ENCODE peak calls at places on chromosomes 4 and X, in eight cellular contexts. W, S, F, Q, T, Z, B and E are unnamed samples.

GRCh38 chr4:29278580-29278979 is 1441.6 kb upstream of the PCDH7 start:
- DNase-seq in S (no peak), F (no peak), W (no peak), Q (peak; percentile 70), B (no peak), Z (no peak), T (no peak), E (no peak)

GRCh38 chr4:38132140-38132673 is 172.0 kb downstream of the PTTG2 start:
- DNase-seq in Z (peak; percentile 61), F (peak; percentile 40), Q (peak; percentile 91), T (peak; percentile 68), B (no peak), S (no peak), W (no peak), E (no peak)

GRCh38 chr4:14906805-14907204 is 95.5 kb upstream of the CPEB2 start:
- DNase-seq in Q (no peak), T (no peak), S (no peak), Z (no peak), B (no peak), W (no peak), F (no peak), E (no peak)

GRCh38 chr4:76950846-76951321 is 1.3 kb downstream of the SEPTIN11 start:
- DNase-seq in Q (no peak), S (no peak), Z (peak; percentile 53), T (peak; percentile 2), W (no peak), B (no peak), F (peak; percentile 22), E (no peak)

GRCh38 chr4:11189756-11190155 is 238.9 kb downstream of the HS3ST1 start:
- DNase-seq in Z (no peak), F (no peak), Q (no peak), W (no peak), T (no peak), B (no peak), S (peak; percentile 19), E (no peak)

GRCh38 chrX:48890934-48891401 is 6.6 kb downstream of the TIMM17B start:
- DNase-seq in T (peak; percentile 8), Q (peak; percentile 36), Z (no peak), S (no peak), F (no peak), B (no peak), W (no peak), E (no peak)

GRCh38 chr4:8176547-8177399 is 18.2 kb upstream of the ABLIM2 start:
- DNase-seq in W (no peak), Q (peak; percentile 72), S (no peak), B (peak; percentile 58), T (peak; percentile 54), F (peak; percentile 76), Z (no peak), E (no peak)

GRCh38 chr4:123349401-123350190 is 47.0 kb upstream of the SPRY1 start:
- DNase-seq in T (no peak), B (peak; percentile 49), S (no peak), W (no peak), Q (no peak), Z (no peak), F (no peak), E (no peak)

GRCh38 chr4:14125375-14126129 is 498.0 kb upstream of the BOD1L1 start:
- DNase-seq in F (no peak), Q (no peak), W (no peak), Z (no peak), S (no peak), T (no peak), B (no peak), E (no peak)

GRCh38 chr4:22897520-22898108 is 204.9 kb downstream of the GBA3 start:
- DNase-seq in T (peak; percentile 19), B (peak; percentile 28), Z (no peak), W (no peak), F (no peak), Q (peak; percentile 23), S (no peak), E (no peak)

GRCh38 chrX:108091878-108092291 is 307 bp downstream of the ATG4A start:
- DNase-seq in F (peak; percentile 26), B (no peak), Q (peak; percentile 33), W (no peak), T (no peak), Z (no peak), S (no peak), E (no peak)

GRCh38 chr4:45741897-45742296 is 382.0 kb downstream of the GABRG1 start:
- DNase-seq in W (no peak), T (no peak), B (no peak), Z (no peak), Q (no peak), F (no peak), S (no peak), E (no peak)

GRCh38 chr4:55124337-55125076 is 888 bp downstream of the KDR start:
- DNase-seq in Z (no peak), F (no peak), S (no peak), W (no peak), Q (no peak), T (no peak), B (no peak), E (no peak)

GRCh38 chr4:120769227-120769626 is 153.3 kb downstream of the PRDM5 start:
- DNase-seq in B (no peak), S (no peak), Q (peak; percentile 63), W (no peak), F (no peak), T (no peak), Z (no peak), E (no peak)

GRCh38 chrX:17413228-17413627 is 38.2 kb downstream of the NHS start:
- DNase-seq in B (no peak), Q (peak; percentile 61), W (no peak), T (no peak), F (no peak), S (no peak), Z (no peak), E (no peak)
- H3K4me1 ChIP-seq in B (no peaks in the 10 kb centered on the region), Q (peaks cover 31% of the 10 kb centered on the region), W (peaks cover 31% of the 10 kb centered on the region), T (no peaks in the 10 kb centered on the region), F (no peaks in the 10 kb centered on the region), S (no peaks in the 10 kb centered on the region), Z (no peaks in the 10 kb centered on the region), E (peaks cover 12% of the 10 kb centered on the region)

GRCh38 chrX:148501121-148502066 is 977 bp downstream of the AFF2 start:
- DNase-seq in Q (no peak), B (no peak), F (no peak), Z (no peak), S (no peak), T (no peak), W (no peak), E (no peak)
- H3K4me3 ChIP-seq in Q (peak overlapping the region; percentile 75), B (peak overlapping the region; percentile 43), F (no peak overlapping the region), Z (peak overlapping the region; percentile 35), S (peak overlapping the region; percentile 50), T (peak overlapping the region; percentile 38), W (peak overlapping the region; percentile 17), E (peak overlapping the region; percentile 36)

GRCh38 chr4:6915041-6916005 is 5.7 kb downstream of the TBC1D14 start:
- DNase-seq in F (no peak), S (no peak), Z (no peak), T (no peak), W (no peak), B (no peak), Q (no peak), E (no peak)

GRCh38 chr4:6916069-6916586 is 6.5 kb downstream of the TBC1D14 start:
- DNase-seq in S (no peak), W (no peak), F (no peak), T (no peak), Q (no peak), B (no peak), Z (no peak), E (no peak)

GRCh38 chr4:6912412-6912811 is 2.8 kb downstream of the TBC1D14 start:
- DNase-seq in B (no peak), Q (no peak), S (no peak), Z (no peak), W (no peak), T (no peak), F (peak; percentile 71), E (no peak)

GRCh38 chr4:6913350-6913749 is 3.7 kb downstream of the TBC1D14 start:
- DNase-seq in W (no peak), Z (no peak), F (peak; percentile 74), S (no peak), B (no peak), Q (no peak), T (no peak), E (no peak)

DNA sequence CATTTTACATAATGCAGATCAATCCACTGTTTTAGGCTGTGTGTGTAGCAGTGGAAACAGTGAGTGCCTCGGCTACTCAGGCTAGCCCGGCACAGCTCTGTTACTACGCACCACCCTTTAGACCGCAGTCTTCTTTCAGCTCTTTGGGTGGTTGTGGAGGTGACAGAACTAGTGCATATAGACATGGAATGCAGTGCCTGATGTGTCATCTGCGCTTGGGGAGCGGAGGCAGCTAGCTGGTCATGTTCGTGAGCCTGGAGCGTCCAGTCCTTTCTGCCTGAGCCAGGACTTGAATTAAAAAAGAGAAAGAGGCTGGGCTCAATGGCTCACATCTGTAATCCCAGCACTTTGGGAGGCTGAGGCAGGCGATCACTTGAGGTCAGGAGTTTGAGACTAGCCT is 4.8 kb downstream of the TBC1D14 start:
- DNase-seq in Q (no peak), B (no peak), W (no peak), S (no peak), F (no peak), Z (no peak), T (no peak), E (no peak)
- H3K4me1 ChIP-seq in Q (peaks cover 6% of the 10 kb centered on the region), B (peaks cover 64% of the 10 kb centered on the region), W (peaks cover 73% of the 10 kb centered on the region), S (peaks cover 38% of the 10 kb centered on the region), F (peaks cover 46% of the 10 kb centered on the region), Z (peaks cover 30% of the 10 kb centered on the region), T (peaks cover 61% of the 10 kb centered on the region), E (peaks cover 60% of the 10 kb centered on the region)

GRCh38 chrX:151754641-151755215 is 20.2 kb downstream of the CNGA2 start:
- DNase-seq in Q (peak; percentile 30), T (no peak), Z (no peak), F (no peak), S (no peak), B (no peak), W (no peak), E (no peak)

GRCh38 chrX:151752847-151753246 is 18.3 kb downstream of the CNGA2 start:
- DNase-seq in B (no peak), Z (no peak), W (no peak), S (no peak), F (no peak), T (no peak), Q (peak; percentile 36), E (no peak)

GRCh38 chrX:151754042-151754419 is 19.5 kb downstream of the CNGA2 start:
- DNase-seq in F (no peak), S (no peak), B (no peak), Z (no peak), T (no peak), W (no peak), Q (peak; percentile 80), E (no peak)

GRCh38 chrX:151750511-151750910 is 16.0 kb downstream of the CNGA2 start:
- DNase-seq in Z (no peak), S (no peak), F (no peak), W (no peak), B (no peak), T (no peak), Q (no peak), E (no peak)

DNA sequence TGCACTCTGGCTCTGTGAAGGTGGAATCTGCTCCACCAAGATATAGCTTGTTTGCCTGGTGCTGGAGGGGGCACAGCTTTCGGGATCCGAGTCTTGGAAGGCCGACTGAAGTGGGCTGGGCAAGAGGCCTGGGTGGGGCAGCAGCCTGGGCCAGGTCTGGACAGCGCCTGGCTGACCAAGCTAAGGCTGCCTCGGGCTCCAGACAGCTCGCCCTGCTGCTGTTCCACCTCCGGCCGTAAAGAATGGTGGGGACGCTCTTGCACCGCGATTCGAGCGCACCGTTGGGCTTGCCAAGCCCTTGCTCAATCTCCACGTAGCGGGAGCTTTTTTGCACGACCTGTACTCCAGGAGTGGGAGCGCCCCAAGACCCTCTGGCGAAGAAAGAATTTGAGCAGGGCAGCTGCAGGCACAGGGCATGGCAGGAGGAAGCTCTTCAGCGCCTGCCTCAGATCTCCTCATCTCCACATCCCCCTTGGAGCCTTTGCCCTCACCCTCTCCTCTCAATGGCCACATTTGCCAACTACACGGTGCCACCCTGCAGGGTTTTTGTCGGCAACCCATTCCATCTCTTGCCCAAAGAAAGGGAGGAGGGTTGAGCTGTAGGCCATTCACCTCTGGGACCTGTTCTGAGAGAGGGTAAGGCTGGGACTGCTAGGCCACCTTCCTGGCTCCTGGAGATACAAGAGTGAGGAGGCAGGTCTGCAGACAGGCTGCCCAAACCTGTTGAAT is 18.9 kb downstream of the CNGA2 start:
- DNase-seq in W (no peak), Q (peak; percentile 85), Z (peak; percentile 34), F (peak; percentile 65), S (no peak), B (peak; percentile 35), T (no peak), E (no peak)
- H3K4me3 ChIP-seq in W (no peak overlapping the region), Q (no peak overlapping the region), Z (no peak overlapping the region), F (no peak overlapping the region), S (no peak overlapping the region), B (no peak overlapping the region), T (no peak overlapping the region), E (no peak overlapping the region)